ENCODE peak calls at places on chromosomes 7 and 10, in four cellular contexts. S is kidney epithelial cell, G is Caco-2, X is A549. J is an unnamed sample.

GRCh38 chr7:152106990-152107389 is 81.5 kb downstream of the GALNT11 start:
- DNase-seq in S (no peak), G (no peak), X (no peak), J (no peak)

GRCh38 chr7:106772655-106773108 is 92.4 kb upstream of the PIK3CG start:
- DNase-seq in S (peak), G (no peak), X (no peak), J (peak)

GRCh38 chr10:119871881-119872609 is 598 bp downstream of the MCMBP start:
- DNase-seq in S (no peak), G (peak), X (no peak), J (no peak)

GRCh38 chr10:114352653-114353298 is 51.5 kb downstream of the AFAP1L2 start:
- DNase-seq in S (no peak), G (no peak), X (no peak), J (no peak)

GRCh38 chr10:986881-987634 is 1.2 kb upstream of the GTPBP4 start:
- DNase-seq in S (no peak), G (peak), X (no peak), J (peak)

GRCh38 chr10:125159486-125159931 is 854 bp downstream of the CTBP2 start:
- DNase-seq in S (no peak), G (no peak), X (peak), J (no peak)

GRCh38 chr7:74032191-74032490 is 4.2 kb downstream of the ELN start:
- DNase-seq in S (no peak), G (no peak), X (no peak), J (peak)

GRCh38 chr7:47523401-47523800 is 58.5 kb downstream of the TNS3 start:
- DNase-seq in S (no peak), G (no peak), X (no peak), J (no peak)

GRCh38 chr10:43027331-43027955 is 49.4 kb upstream of the RET start:
- DNase-seq in S (no peak), G (no peak), X (no peak), J (no peak)

GRCh38 chr7:1675036-1675671 is 5.1 kb downstream of the ELFN1 start:
- DNase-seq in S (no peak), G (peak), X (no peak), J (no peak)

GRCh38 chr10:22647244-22647643 is 67.1 kb downstream of the PIP4K2A start:
- DNase-seq in S (no peak), G (no peak), X (no peak), J (no peak)

GRCh38 chr10:30705625-30706149 is 76.1 kb upstream of the LYZL2 start:
- DNase-seq in S (no peak), G (no peak), X (no peak), J (no peak)

GRCh38 chr7:113199841-113200240 is 81.5 kb upstream of the SMIM30 start:
- DNase-seq in S (no peak), G (no peak), X (no peak), J (peak)

GRCh38 chr10:48655426-48656240 is 29.0 kb upstream of the WDFY4 start:
- DNase-seq in S (peak), G (no peak), X (peak), J (peak)

GRCh38 chr7:98930921-98931320 is 52.6 kb downstream of the TRRAP start:
- DNase-seq in S (no peak), G (no peak), X (no peak), J (no peak)

GRCh38 chr7:155961241-155962190 is 149.3 kb upstream of the SHH start:
- DNase-seq in S (peak), G (peak), X (no peak), J (peak)

GRCh38 chr7:144391823-144392255 is 11.7 kb downstream of the NOBOX start:
- DNase-seq in S (no peak), G (no peak), X (peak), J (no peak)

GRCh38 chr10:80493482-80494021 is 39.4 kb downstream of the TSPAN14 start:
- DNase-seq in S (no peak), G (no peak), X (no peak), J (no peak)

GRCh38 chr7:16270844-16271243 is 150.5 kb downstream of the CRPPA start:
- DNase-seq in S (no peak), G (no peak), X (no peak), J (no peak)

GRCh38 chr7:127934711-127935110 is 96.5 kb downstream of the LRRC4 start:
- DNase-seq in S (no peak), G (no peak), X (no peak), J (no peak)

GRCh38 chr7:44279286-44279685 is 46.1 kb downstream of the CAMK2B start:
- DNase-seq in S (no peak), G (no peak), X (no peak), J (no peak)

GRCh38 chr10:119812684-119813083 is 60.0 kb downstream of the MCMBP start:
- DNase-seq in S (no peak), G (no peak), X (no peak), J (no peak)

GRCh38 chr10:52312999-52313349 is 1.1 kb upstream of the DKK1 start:
- DNase-seq in S (no peak), G (no peak), X (peak), J (no peak)

GRCh38 chr7:15685358-15686181 is 913 bp downstream of the MEOX2 start:
- DNase-seq in S (no peak), G (peak), X (no peak), J (no peak)

GRCh38 chr10:119457966-119458766 is 84.4 kb downstream of the RGS10 start:
- DNase-seq in S (no peak), G (no peak), X (no peak), J (no peak)

GRCh38 chr10:100996678-100997363 is 2.8 kb upstream of the LZTS2 start:
- DNase-seq in S (no peak), G (no peak), X (peak), J (no peak)
- H3K4me3 ChIP-seq in S (peak), G (peak), X (peak), J (peak)

DNA sequence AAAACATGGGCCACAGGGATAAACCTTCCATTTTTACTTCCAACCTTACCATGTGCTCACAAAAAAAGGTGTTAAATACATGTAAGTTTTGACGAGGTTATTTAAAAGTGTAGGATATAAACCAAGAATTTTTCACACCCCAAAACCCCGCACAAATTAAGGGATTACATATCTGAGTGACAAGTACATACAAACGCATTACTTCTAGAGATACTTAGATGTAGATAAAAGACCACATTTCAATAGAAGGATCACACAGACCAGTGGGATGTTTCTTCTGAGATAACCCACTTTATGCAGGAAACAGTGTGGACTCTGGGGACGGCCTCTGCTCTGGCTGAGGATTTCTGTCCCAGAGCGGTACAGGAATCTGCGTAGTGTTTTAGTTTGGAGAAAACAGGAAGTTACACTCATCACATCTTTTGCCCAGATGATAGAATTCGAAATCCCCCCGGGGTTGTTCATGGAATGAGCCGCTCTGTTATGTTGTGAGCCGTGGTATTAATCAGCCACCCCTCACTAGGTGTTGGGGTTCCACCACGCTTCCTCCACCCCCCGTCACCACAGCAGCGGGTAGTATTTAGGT is 1.4 kb upstream of the CUL1 start:
- DNase-seq in S (no peak), G (no peak), X (no peak), J (no peak)
- H3K4me3 ChIP-seq in S (peak), G (peak), X (peak), J (peak)

GRCh38 chr7:96973986-96974385 is 31.4 kb upstream of the DLX6 start:
- DNase-seq in S (no peak), G (no peak), X (no peak), J (no peak)
- H3K4me3 ChIP-seq in S (no peak), G (no peak), X (no peak), J (no peak)

GRCh38 chr7:30320392-30320791 is 36.0 kb downstream of the ZNRF2 start:
- DNase-seq in S (no peak), G (no peak), X (no peak), J (no peak)

GRCh38 chr7:30315589-30315988 is 31.2 kb downstream of the ZNRF2 start:
- DNase-seq in S (no peak), G (no peak), X (no peak), J (no peak)

GRCh38 chr7:30321992-30322637 is 37.7 kb downstream of the ZNRF2 start:
- DNase-seq in S (no peak), G (no peak), X (no peak), J (no peak)

GRCh38 chr7:30322656-30323355 is 38.4 kb downstream of the ZNRF2 start:
- DNase-seq in S (no peak), G (no peak), X (no peak), J (no peak)

DNA sequence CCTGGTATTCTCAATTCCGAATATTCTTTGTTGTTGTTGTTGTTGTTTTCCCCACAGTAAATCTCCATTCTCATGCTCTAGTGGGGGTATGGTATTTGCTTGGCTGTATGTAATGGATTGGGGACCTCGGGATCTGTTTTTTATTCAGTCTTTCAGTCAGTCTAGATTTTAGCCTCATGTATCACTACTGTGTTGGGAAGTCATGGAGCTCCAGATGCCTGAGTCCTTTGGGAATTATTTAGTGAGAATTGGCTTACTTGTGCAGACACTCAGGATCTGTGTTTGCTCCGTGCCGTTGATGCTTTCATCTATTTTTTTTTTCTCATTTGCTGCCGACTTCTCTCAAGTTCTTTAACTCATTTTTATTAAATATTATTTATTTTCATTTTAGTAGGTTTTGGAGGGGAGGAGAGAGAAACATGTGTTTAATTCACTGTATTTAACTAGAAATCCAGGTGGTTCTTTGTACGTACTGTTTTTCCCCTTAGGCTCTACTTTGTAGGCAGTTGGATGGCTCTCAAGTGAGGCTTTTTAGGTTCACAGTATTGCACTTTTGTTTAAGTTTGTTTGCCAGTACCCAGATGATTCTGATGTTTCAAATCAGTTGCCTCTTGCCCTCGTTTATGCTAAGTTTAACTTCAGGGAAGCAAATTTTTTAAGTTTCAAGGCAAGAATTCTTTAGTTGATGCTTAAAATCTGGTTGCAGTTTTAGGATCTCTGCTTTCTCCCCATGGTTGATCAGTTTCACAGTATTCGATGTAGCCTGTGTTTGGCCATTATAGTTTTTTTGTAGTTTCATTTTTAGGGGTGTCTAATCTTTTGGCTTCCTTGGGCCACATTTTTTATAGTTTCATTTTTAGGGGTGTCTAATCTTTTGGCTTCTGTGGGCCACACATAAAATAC is 36.9 kb downstream of the ZNRF2 start:
- DNase-seq in S (no peak), G (no peak), X (no peak), J (no peak)
- H3K4me3 ChIP-seq in S (no peak), G (no peak), X (no peak), J (no peak)

GRCh38 chr10:92850186-92850585 is 1.9 kb downstream of the EXOC6 start:
- DNase-seq in S (no peak), G (no peak), X (no peak), J (no peak)
- H3K4me3 ChIP-seq in S (no peak), G (no peak), X (no peak), J (no peak)